ENCODE peak calls at places on chromosomes 2 and 18, in eight cellular contexts. One of them, this sample, is unnamed.

GRCh38 chr2:19649107-19649506 is 252.7 kb downstream of the TTC32 start:
- DNase-seq in MCF 10A: peak; percentile 43
- DNase-seq in germinal center: no peak
- DNase-seq in nucleus accumbens: no peak
- DNase-seq in putamen: no peak
- DNase-seq in fibroblast of pulmonary artery: peak; percentile 49
- DNase-seq in HTR-8/SVneo: no peak
- DNase-seq in amniotic stem cell: no peak
- DNase-seq in this sample: no peak

GRCh38 chr2:161873689-161874088 is 200.3 kb downstream of the DPP4 start:
- DNase-seq in MCF 10A: no peak
- DNase-seq in germinal center: no peak
- DNase-seq in nucleus accumbens: no peak
- DNase-seq in putamen: no peak
- DNase-seq in fibroblast of pulmonary artery: no peak
- DNase-seq in HTR-8/SVneo: no peak
- DNase-seq in amniotic stem cell: no peak
- DNase-seq in this sample: no peak

GRCh38 chr2:112092286-112093041 is 37.4 kb downstream of the TMEM87B start:
- DNase-seq in MCF 10A: peak; percentile 27
- DNase-seq in germinal center: no peak
- DNase-seq in nucleus accumbens: no peak
- DNase-seq in putamen: no peak
- DNase-seq in fibroblast of pulmonary artery: peak; percentile 82
- DNase-seq in HTR-8/SVneo: peak; percentile 46
- DNase-seq in amniotic stem cell: peak; percentile 21
- DNase-seq in this sample: no peak

GRCh38 chr18:8847066-8847755 is 141.9 kb downstream of the MTCL1 start:
- DNase-seq in MCF 10A: no peak
- DNase-seq in germinal center: no peak
- DNase-seq in nucleus accumbens: no peak
- DNase-seq in putamen: no peak
- DNase-seq in fibroblast of pulmonary artery: peak; percentile 24
- DNase-seq in HTR-8/SVneo: no peak
- DNase-seq in amniotic stem cell: no peak
- DNase-seq in this sample: no peak

GRCh38 chr2:61770746-61771145 is 83.1 kb downstream of the FAM161A start:
- DNase-seq in MCF 10A: peak; percentile 46
- DNase-seq in germinal center: no peak
- DNase-seq in nucleus accumbens: no peak
- DNase-seq in putamen: no peak
- DNase-seq in fibroblast of pulmonary artery: no peak
- DNase-seq in HTR-8/SVneo: no peak
- DNase-seq in amniotic stem cell: no peak
- DNase-seq in this sample: no peak

GRCh38 chr2:115946341-115946740 is 1503.9 kb downstream of the DPP10 start:
- DNase-seq in MCF 10A: no peak
- DNase-seq in germinal center: no peak
- DNase-seq in nucleus accumbens: no peak
- DNase-seq in putamen: no peak
- DNase-seq in fibroblast of pulmonary artery: no peak
- DNase-seq in HTR-8/SVneo: no peak
- DNase-seq in amniotic stem cell: no peak
- DNase-seq in this sample: no peak

GRCh38 chr2:155766342-155767115 is 566.0 kb downstream of the NR4A2 start:
- DNase-seq in MCF 10A: no peak
- DNase-seq in germinal center: no peak
- DNase-seq in nucleus accumbens: no peak
- DNase-seq in putamen: no peak
- DNase-seq in fibroblast of pulmonary artery: no peak
- DNase-seq in HTR-8/SVneo: no peak
- DNase-seq in amniotic stem cell: no peak
- DNase-seq in this sample: no peak

GRCh38 chr2:119451336-119452050 is 19.8 kb downstream of the TMEM37 start:
- DNase-seq in MCF 10A: no peak
- DNase-seq in germinal center: no peak
- DNase-seq in nucleus accumbens: no peak
- DNase-seq in putamen: no peak
- DNase-seq in fibroblast of pulmonary artery: no peak
- DNase-seq in HTR-8/SVneo: no peak
- DNase-seq in amniotic stem cell: no peak
- DNase-seq in this sample: no peak

GRCh38 chr2:135997380-135997779 is 12.0 kb upstream of the DARS1 start:
- DNase-seq in MCF 10A: no peak
- DNase-seq in germinal center: peak; percentile 76
- DNase-seq in nucleus accumbens: peak; percentile 29
- DNase-seq in putamen: peak; percentile 52
- DNase-seq in fibroblast of pulmonary artery: no peak
- DNase-seq in HTR-8/SVneo: no peak
- DNase-seq in amniotic stem cell: no peak
- DNase-seq in this sample: peak; percentile 76

GRCh38 chr2:85457877-85458316 is 39.4 kb downstream of the SH2D6 start:
- DNase-seq in MCF 10A: peak; percentile 96
- DNase-seq in germinal center: no peak
- DNase-seq in nucleus accumbens: peak; percentile 37
- DNase-seq in putamen: peak; percentile 82
- DNase-seq in fibroblast of pulmonary artery: no peak
- DNase-seq in HTR-8/SVneo: no peak
- DNase-seq in amniotic stem cell: no peak
- DNase-seq in this sample: peak; percentile 72

GRCh38 chr2:133331437-133331836 is 236.8 kb downstream of the NCKAP5 start:
- DNase-seq in MCF 10A: no peak
- DNase-seq in germinal center: no peak
- DNase-seq in nucleus accumbens: no peak
- DNase-seq in putamen: no peak
- DNase-seq in fibroblast of pulmonary artery: no peak
- DNase-seq in HTR-8/SVneo: no peak
- DNase-seq in amniotic stem cell: no peak
- DNase-seq in this sample: no peak

GRCh38 chr18:30280861-30281470 is 761.6 kb downstream of the DSC3 start:
- DNase-seq in MCF 10A: peak; percentile 71
- DNase-seq in germinal center: no peak
- DNase-seq in nucleus accumbens: no peak
- DNase-seq in putamen: peak; percentile 35
- DNase-seq in fibroblast of pulmonary artery: peak; percentile 81
- DNase-seq in HTR-8/SVneo: peak; percentile 0
- DNase-seq in amniotic stem cell: peak; percentile 31
- DNase-seq in this sample: no peak

GRCh38 chr2:239836021-239836765 is 188.9 kb downstream of the NDUFA10 start:
- DNase-seq in MCF 10A: no peak
- DNase-seq in germinal center: no peak
- DNase-seq in nucleus accumbens: no peak
- DNase-seq in putamen: no peak
- DNase-seq in fibroblast of pulmonary artery: no peak
- DNase-seq in HTR-8/SVneo: no peak
- DNase-seq in amniotic stem cell: no peak
- DNase-seq in this sample: no peak

GRCh38 chr18:50853863-50854271 is 25.1 kb upstream of the ME2 start:
- DNase-seq in MCF 10A: peak; percentile 79
- DNase-seq in germinal center: no peak
- DNase-seq in nucleus accumbens: no peak
- DNase-seq in putamen: no peak
- DNase-seq in fibroblast of pulmonary artery: peak; percentile 85
- DNase-seq in HTR-8/SVneo: no peak
- DNase-seq in amniotic stem cell: no peak
- DNase-seq in this sample: no peak

GRCh38 chr2:131425191-131426021 is 50.5 kb upstream of the TUBA3D start:
- DNase-seq in MCF 10A: no peak
- DNase-seq in germinal center: no peak
- DNase-seq in nucleus accumbens: no peak
- DNase-seq in putamen: no peak
- DNase-seq in fibroblast of pulmonary artery: no peak
- DNase-seq in HTR-8/SVneo: no peak
- DNase-seq in amniotic stem cell: no peak
- DNase-seq in this sample: no peak

GRCh38 chr2:15671842-15672815 is 80.5 kb downstream of the DDX1 start:
- DNase-seq in MCF 10A: no peak
- DNase-seq in germinal center: no peak
- DNase-seq in nucleus accumbens: no peak
- DNase-seq in putamen: no peak
- DNase-seq in fibroblast of pulmonary artery: no peak
- DNase-seq in HTR-8/SVneo: no peak
- DNase-seq in amniotic stem cell: no peak
- DNase-seq in this sample: no peak

GRCh38 chr2:203683932-203684556 is 22.4 kb upstream of the CD28 start:
- DNase-seq in MCF 10A: peak; percentile 96
- DNase-seq in germinal center: no peak
- DNase-seq in nucleus accumbens: no peak
- DNase-seq in putamen: no peak
- DNase-seq in fibroblast of pulmonary artery: peak; percentile 97
- DNase-seq in HTR-8/SVneo: peak; percentile 23
- DNase-seq in amniotic stem cell: peak; percentile 28
- DNase-seq in this sample: no peak

GRCh38 chr2:60707750-60708371 is 48.2 kb upstream of the PAPOLG start:
- DNase-seq in MCF 10A: peak; percentile 65
- DNase-seq in germinal center: peak; percentile 51
- DNase-seq in nucleus accumbens: no peak
- DNase-seq in putamen: peak; percentile 20
- DNase-seq in fibroblast of pulmonary artery: peak; percentile 52
- DNase-seq in HTR-8/SVneo: peak; percentile 51
- DNase-seq in amniotic stem cell: peak; percentile 33
- DNase-seq in this sample: no peak

GRCh38 chr2:233453111-233453915 is 99.0 kb downstream of the DGKD start:
- DNase-seq in MCF 10A: no peak
- DNase-seq in germinal center: no peak
- DNase-seq in nucleus accumbens: no peak
- DNase-seq in putamen: no peak
- DNase-seq in fibroblast of pulmonary artery: no peak
- DNase-seq in HTR-8/SVneo: no peak
- DNase-seq in amniotic stem cell: no peak
- DNase-seq in this sample: peak; percentile 37

GRCh38 chr2:111671426-111672150 is 212.4 kb downstream of the ANAPC1 start:
- DNase-seq in MCF 10A: no peak
- DNase-seq in germinal center: no peak
- DNase-seq in nucleus accumbens: no peak
- DNase-seq in putamen: no peak
- DNase-seq in fibroblast of pulmonary artery: peak; percentile 53
- DNase-seq in HTR-8/SVneo: no peak
- DNase-seq in amniotic stem cell: no peak
- DNase-seq in this sample: no peak

GRCh38 chr2:209389124-209389523 is 34.7 kb upstream of the MAP2 start:
- DNase-seq in MCF 10A: no peak
- DNase-seq in germinal center: no peak
- DNase-seq in nucleus accumbens: peak; percentile 25
- DNase-seq in putamen: peak; percentile 33
- DNase-seq in fibroblast of pulmonary artery: no peak
- DNase-seq in HTR-8/SVneo: no peak
- DNase-seq in amniotic stem cell: no peak
- DNase-seq in this sample: peak; percentile 27

GRCh38 chr2:186862869-186863709 is 14.1 kb upstream of the ZSWIM2 start:
- DNase-seq in MCF 10A: peak; percentile 57
- DNase-seq in germinal center: no peak
- DNase-seq in nucleus accumbens: no peak
- DNase-seq in putamen: peak; percentile 12
- DNase-seq in fibroblast of pulmonary artery: peak; percentile 75
- DNase-seq in HTR-8/SVneo: peak; percentile 23
- DNase-seq in amniotic stem cell: peak; percentile 23
- DNase-seq in this sample: no peak

GRCh38 chr2:42125887-42126594 is 43.1 kb upstream of the EML4 start:
- DNase-seq in MCF 10A: no peak
- DNase-seq in germinal center: no peak
- DNase-seq in nucleus accumbens: no peak
- DNase-seq in putamen: no peak
- DNase-seq in fibroblast of pulmonary artery: no peak
- DNase-seq in HTR-8/SVneo: no peak
- DNase-seq in amniotic stem cell: no peak
- DNase-seq in this sample: no peak

GRCh38 chr18:22670914-22671313 is 253.2 kb upstream of the CTAGE1 start:
- DNase-seq in MCF 10A: no peak
- DNase-seq in germinal center: no peak
- DNase-seq in nucleus accumbens: no peak
- DNase-seq in putamen: no peak
- DNase-seq in fibroblast of pulmonary artery: peak; percentile 24
- DNase-seq in HTR-8/SVneo: no peak
- DNase-seq in amniotic stem cell: no peak
- DNase-seq in this sample: no peak

GRCh38 chr18:59273936-59274928 is 978 bp upstream of the RAX start:
- DNase-seq in MCF 10A: no peak
- DNase-seq in germinal center: no peak
- DNase-seq in nucleus accumbens: no peak
- DNase-seq in putamen: no peak
- DNase-seq in fibroblast of pulmonary artery: no peak
- DNase-seq in HTR-8/SVneo: no peak
- DNase-seq in amniotic stem cell: no peak
- DNase-seq in this sample: no peak

GRCh38 chr2:151614159-151614558 is 120.1 kb downstream of the NEB start:
- DNase-seq in MCF 10A: no peak
- DNase-seq in germinal center: no peak
- DNase-seq in nucleus accumbens: no peak
- DNase-seq in putamen: no peak
- DNase-seq in fibroblast of pulmonary artery: no peak
- DNase-seq in HTR-8/SVneo: no peak
- DNase-seq in amniotic stem cell: no peak
- DNase-seq in this sample: no peak

GRCh38 chr18:58362829-58363231 is 266.1 kb downstream of the ALPK2 start:
- DNase-seq in MCF 10A: no peak
- DNase-seq in germinal center: no peak
- DNase-seq in nucleus accumbens: no peak
- DNase-seq in putamen: no peak
- DNase-seq in fibroblast of pulmonary artery: peak; percentile 17
- DNase-seq in HTR-8/SVneo: no peak
- DNase-seq in amniotic stem cell: no peak
- DNase-seq in this sample: no peak

GRCh38 chr2:61537590-61538178 is 472 bp downstream of the XPO1 start:
- DNase-seq in MCF 10A: no peak
- DNase-seq in germinal center: no peak
- DNase-seq in nucleus accumbens: no peak
- DNase-seq in putamen: peak; percentile 34
- DNase-seq in fibroblast of pulmonary artery: no peak
- DNase-seq in HTR-8/SVneo: no peak
- DNase-seq in amniotic stem cell: no peak
- DNase-seq in this sample: no peak

GRCh38 chr2:108414256-108414876 is 34.6 kb upstream of the GCC2 start:
- DNase-seq in MCF 10A: no peak
- DNase-seq in germinal center: no peak
- DNase-seq in nucleus accumbens: no peak
- DNase-seq in putamen: no peak
- DNase-seq in fibroblast of pulmonary artery: no peak
- DNase-seq in HTR-8/SVneo: no peak
- DNase-seq in amniotic stem cell: no peak
- DNase-seq in this sample: no peak

GRCh38 chr2:148586528-148587128 is 57.9 kb upstream of the EPC2 start:
- DNase-seq in MCF 10A: no peak
- DNase-seq in germinal center: no peak
- DNase-seq in nucleus accumbens: no peak
- DNase-seq in putamen: no peak
- DNase-seq in fibroblast of pulmonary artery: no peak
- DNase-seq in HTR-8/SVneo: no peak
- DNase-seq in amniotic stem cell: no peak
- DNase-seq in this sample: no peak

GRCh38 chr2:182372661-182373060 is 54.2 kb downstream of the PDE1A start:
- DNase-seq in MCF 10A: peak; percentile 85
- DNase-seq in germinal center: no peak
- DNase-seq in nucleus accumbens: no peak
- DNase-seq in putamen: no peak
- DNase-seq in fibroblast of pulmonary artery: peak; percentile 91
- DNase-seq in HTR-8/SVneo: peak; percentile 78
- DNase-seq in amniotic stem cell: peak; percentile 58
- DNase-seq in this sample: no peak

GRCh38 chr2:88765154-88765948 is 73.9 kb downstream of the RPIA start:
- DNase-seq in MCF 10A: no peak
- DNase-seq in germinal center: peak; percentile 52
- DNase-seq in nucleus accumbens: peak; percentile 36
- DNase-seq in putamen: peak; percentile 25
- DNase-seq in fibroblast of pulmonary artery: peak; percentile 10
- DNase-seq in HTR-8/SVneo: no peak
- DNase-seq in amniotic stem cell: no peak
- DNase-seq in this sample: peak; percentile 67

GRCh38 chr18:52715961-52716360 is 376.0 kb downstream of the DCC start:
- DNase-seq in MCF 10A: no peak
- DNase-seq in germinal center: no peak
- DNase-seq in nucleus accumbens: no peak
- DNase-seq in putamen: no peak
- DNase-seq in fibroblast of pulmonary artery: no peak
- DNase-seq in HTR-8/SVneo: no peak
- DNase-seq in amniotic stem cell: no peak
- DNase-seq in this sample: no peak

GRCh38 chr2:47504174-47504810 is 101.3 kb downstream of the MSH2 start:
- DNase-seq in MCF 10A: no peak
- DNase-seq in germinal center: no peak
- DNase-seq in nucleus accumbens: no peak
- DNase-seq in putamen: no peak
- DNase-seq in fibroblast of pulmonary artery: no peak
- DNase-seq in HTR-8/SVneo: no peak
- DNase-seq in amniotic stem cell: no peak
- DNase-seq in this sample: no peak

This sample was measured in head of caudate nucleus.